ENCODE peak calls at places on chromosome 4, in six cellular contexts. One of them, this sample, is unnamed. For H3K4me1, the result is how much of the 10 kb centered on the place peaks cover.

GRCh38 chr4:159291176-159291575 is 188.3 kb downstream of the RAPGEF2 start:
- DNase-seq in A673: no peak
- DNase-seq in heart right ventricle: no peak
- DNase-seq in PC-3: no peak
- DNase-seq in spleen: no peak
- DNase-seq in CD8-positive, alpha-beta memory T cell: no peak
- DNase-seq in this sample: no peak

GRCh38 chr4:86453044-86453501 is 93.2 kb upstream of the MAPK10 start:
- DNase-seq in A673: peak
- DNase-seq in heart right ventricle: peak
- DNase-seq in PC-3: peak
- DNase-seq in spleen: no peak
- DNase-seq in CD8-positive, alpha-beta memory T cell: no peak
- DNase-seq in this sample: no peak

GRCh38 chr4:119653990-119654389 is 25.4 kb upstream of the PDE5A start:
- DNase-seq in A673: no peak
- DNase-seq in heart right ventricle: no peak
- DNase-seq in PC-3: no peak
- DNase-seq in spleen: no peak
- DNase-seq in CD8-positive, alpha-beta memory T cell: no peak
- DNase-seq in this sample: no peak

GRCh38 chr4:82216231-82216630 is 157.6 kb downstream of the HNRNPD start:
- DNase-seq in A673: no peak
- DNase-seq in heart right ventricle: no peak
- DNase-seq in PC-3: no peak
- DNase-seq in spleen: no peak
- DNase-seq in CD8-positive, alpha-beta memory T cell: no peak
- DNase-seq in this sample: no peak

GRCh38 chr4:111512081-111512774 is 633.0 kb upstream of the FAM241A start:
- DNase-seq in A673: peak
- DNase-seq in heart right ventricle: no peak
- DNase-seq in PC-3: peak
- DNase-seq in spleen: no peak
- DNase-seq in CD8-positive, alpha-beta memory T cell: no peak
- DNase-seq in this sample: peak

GRCh38 chr4:63790377-63790776 is 618.9 kb downstream of the TECRL start:
- DNase-seq in A673: no peak
- DNase-seq in heart right ventricle: no peak
- DNase-seq in PC-3: no peak
- DNase-seq in spleen: no peak
- DNase-seq in CD8-positive, alpha-beta memory T cell: no peak
- DNase-seq in this sample: no peak

GRCh38 chr4:145484240-145484846 is 2.7 kb downstream of the SMAD1 start:
- DNase-seq in A673: no peak
- DNase-seq in heart right ventricle: no peak
- DNase-seq in PC-3: no peak
- DNase-seq in spleen: no peak
- DNase-seq in CD8-positive, alpha-beta memory T cell: no peak
- DNase-seq in this sample: no peak

GRCh38 chr4:21848001-21848400 is 100.6 kb downstream of the KCNIP4 start:
- DNase-seq in A673: no peak
- DNase-seq in heart right ventricle: no peak
- DNase-seq in PC-3: no peak
- DNase-seq in spleen: peak
- DNase-seq in CD8-positive, alpha-beta memory T cell: no peak
- DNase-seq in this sample: no peak

GRCh38 chr4:124738994-124739393 is 26.5 kb upstream of the ANKRD50 start:
- DNase-seq in A673: no peak
- DNase-seq in heart right ventricle: no peak
- DNase-seq in PC-3: no peak
- DNase-seq in spleen: no peak
- DNase-seq in CD8-positive, alpha-beta memory T cell: no peak
- DNase-seq in this sample: no peak

GRCh38 chr4:15034071-15034764 is 31.9 kb downstream of the CPEB2 start:
- DNase-seq in A673: no peak
- DNase-seq in heart right ventricle: no peak
- DNase-seq in PC-3: peak
- DNase-seq in spleen: no peak
- DNase-seq in CD8-positive, alpha-beta memory T cell: no peak
- DNase-seq in this sample: peak

GRCh38 chr4:83686166-83686565 is 150.3 kb downstream of the GPAT3 start:
- DNase-seq in A673: peak
- DNase-seq in heart right ventricle: no peak
- DNase-seq in PC-3: peak
- DNase-seq in spleen: no peak
- DNase-seq in CD8-positive, alpha-beta memory T cell: no peak
- DNase-seq in this sample: peak

GRCh38 chr4:29717658-29718057 is 1002.5 kb upstream of the PCDH7 start:
- DNase-seq in A673: peak
- DNase-seq in heart right ventricle: no peak
- DNase-seq in PC-3: peak
- DNase-seq in spleen: no peak
- DNase-seq in CD8-positive, alpha-beta memory T cell: no peak
- DNase-seq in this sample: no peak

DNA sequence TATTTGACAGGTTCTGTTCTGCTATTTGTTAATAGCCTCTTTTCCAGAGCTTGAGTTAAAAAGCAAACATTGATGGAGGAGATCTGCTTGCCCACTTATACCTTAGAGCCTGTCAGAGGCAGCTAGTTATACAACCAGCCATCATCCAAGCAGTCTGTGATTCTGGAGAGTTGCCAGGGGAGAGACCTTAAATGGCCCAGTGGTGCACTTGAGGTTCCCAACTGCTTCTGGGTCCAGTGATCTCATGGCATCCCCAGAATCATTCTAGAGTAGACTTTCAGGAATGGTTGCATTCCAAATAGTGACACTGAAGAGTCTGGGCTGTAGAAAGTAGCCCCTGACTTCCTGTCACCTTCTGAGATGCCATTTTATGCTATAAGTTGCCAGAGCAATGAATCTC is 160.7 kb downstream of the FHIP1A start:
- DNase-seq in A673: no peak
- DNase-seq in heart right ventricle: no peak
- DNase-seq in PC-3: peak
- DNase-seq in spleen: no peak
- DNase-seq in CD8-positive, alpha-beta memory T cell: no peak
- DNase-seq in this sample: no peak
- H3K4me1 ChIP-seq in A673: under half
- H3K4me1 ChIP-seq in heart right ventricle: under half
- H3K4me1 ChIP-seq in PC-3: under half
- H3K4me1 ChIP-seq in spleen: under half
- H3K4me1 ChIP-seq in CD8-positive, alpha-beta memory T cell: under half
- H3K4me1 ChIP-seq in this sample: under half

DNA sequence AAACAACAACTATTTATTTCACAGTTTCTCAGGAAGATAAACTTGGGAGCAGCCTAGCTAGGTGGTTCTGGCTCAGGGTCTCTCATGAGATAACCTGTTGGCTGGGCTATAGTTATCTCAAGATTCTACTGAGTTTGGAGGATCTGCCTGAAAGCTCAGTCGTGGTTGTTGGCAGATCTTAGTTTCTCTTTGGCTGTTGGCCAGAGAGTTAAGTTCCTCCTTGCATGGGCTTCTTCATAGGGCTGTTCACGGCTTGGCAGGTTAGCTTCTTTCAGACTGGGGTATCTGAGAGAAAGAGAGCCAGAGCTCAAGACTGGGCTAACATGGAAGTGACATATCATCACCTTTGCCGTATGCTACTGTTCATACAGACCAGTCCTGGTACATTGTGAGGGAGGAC is 28.7 kb downstream of the SEC24B start:
- DNase-seq in A673: peak
- DNase-seq in heart right ventricle: no peak
- DNase-seq in PC-3: no peak
- DNase-seq in spleen: no peak
- DNase-seq in CD8-positive, alpha-beta memory T cell: no peak
- DNase-seq in this sample: no peak
- H3K4me1 ChIP-seq in A673: under half
- H3K4me1 ChIP-seq in heart right ventricle: under half
- H3K4me1 ChIP-seq in PC-3: under half
- H3K4me1 ChIP-seq in spleen: under half
- H3K4me1 ChIP-seq in CD8-positive, alpha-beta memory T cell: under half
- H3K4me1 ChIP-seq in this sample: under half

GRCh38 chr4:77785669-77786068 is 33.5 kb downstream of the CNOT6L start:
- DNase-seq in A673: no peak
- DNase-seq in heart right ventricle: no peak
- DNase-seq in PC-3: no peak
- DNase-seq in spleen: no peak
- DNase-seq in CD8-positive, alpha-beta memory T cell: no peak
- DNase-seq in this sample: no peak
- H3K4me1 ChIP-seq in A673: under half
- H3K4me1 ChIP-seq in heart right ventricle: under half
- H3K4me1 ChIP-seq in PC-3: under half
- H3K4me1 ChIP-seq in spleen: half or more
- H3K4me1 ChIP-seq in CD8-positive, alpha-beta memory T cell: half or more
- H3K4me1 ChIP-seq in this sample: under half

DNA sequence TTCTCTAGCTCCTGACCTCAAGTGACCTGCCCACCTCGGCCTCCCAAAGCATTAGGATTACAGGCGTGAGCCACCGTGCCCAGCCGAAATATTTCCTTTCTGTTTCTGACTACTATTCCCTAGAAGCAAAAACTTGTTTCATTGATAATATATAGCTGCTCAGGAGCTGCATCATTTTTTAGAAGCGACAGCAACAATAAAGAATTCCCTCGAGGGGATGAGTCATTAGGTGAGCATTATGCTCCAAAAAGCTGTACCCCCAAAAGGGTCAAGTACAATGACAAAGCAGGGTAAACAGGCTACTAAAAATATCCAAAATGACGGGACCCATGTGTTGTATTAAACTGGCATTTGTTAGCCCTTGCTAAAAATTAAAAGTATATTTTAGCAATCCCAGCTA is 67.0 kb downstream of the RBM47 start:
- DNase-seq in A673: peak
- DNase-seq in heart right ventricle: no peak
- DNase-seq in PC-3: peak
- DNase-seq in spleen: no peak
- DNase-seq in CD8-positive, alpha-beta memory T cell: no peak
- DNase-seq in this sample: no peak
- H3K4me1 ChIP-seq in A673: under half
- H3K4me1 ChIP-seq in heart right ventricle: under half
- H3K4me1 ChIP-seq in PC-3: under half
- H3K4me1 ChIP-seq in spleen: half or more
- H3K4me1 ChIP-seq in CD8-positive, alpha-beta memory T cell: under half
- H3K4me1 ChIP-seq in this sample: under half

This sample was measured in keratinocyte.